ENCODE peak calls at places on chromosomes 1 and 21, in eight cellular contexts. P is stimulated activated CD8-positive, alpha-beta memory T cell treated with anti-CD3 and anti-CD28 coated beads, Interleukin-4, amount 100 ng/mL, for 4 hours; Y is foreskin keratinocyte; F is upper lobe of right lung; V is left colon; W is GF-D8; C is Calu3; D is H7. S is an unnamed sample.

GRCh38 chr1:231161711-231162299 is at the start of gene TRIM67:
- DNase-seq in C (no peak), P (no peak), Y (no peak), F (no peak), W (no peak), D (peak), V (no peak), S (peak)

GRCh38 chr1:108719253-108719652 is 6.5 kb downstream of the FNDC7 start:
- DNase-seq in D (no peak), P (no peak), F (no peak), Y (no peak), W (no peak), V (no peak), C (no peak), S (no peak)

GRCh38 chr1:10904396-10905358 is 107.8 kb upstream of the TARDBP start:
- DNase-seq in V (no peak), W (peak), F (peak), P (no peak), C (no peak), D (peak), Y (no peak), S (no peak)

GRCh38 chr1:46219551-46220520 is 16.7 kb downstream of the LURAP1 start:
- DNase-seq in P (no peak), D (no peak), V (no peak), W (no peak), F (no peak), C (no peak), Y (no peak), S (no peak)

GRCh38 chr1:2030076-2030870 is 11.1 kb downstream of the GABRD start:
- DNase-seq in Y (no peak), W (no peak), V (no peak), D (no peak), P (no peak), C (no peak), F (no peak), S (no peak)

GRCh38 chr1:196997428-196997827 is 20.1 kb downstream of the CFHR5 start:
- DNase-seq in P (no peak), V (no peak), Y (no peak), C (no peak), F (no peak), D (no peak), W (no peak), S (no peak)

GRCh38 chr1:24898909-24899439 is 31.1 kb downstream of the RUNX3 start:
- DNase-seq in W (no peak), Y (no peak), D (peak), V (no peak), P (no peak), C (no peak), F (no peak), S (no peak)

GRCh38 chr1:31957701-31958674 is 19.8 kb upstream of the PTP4A2 start:
- DNase-seq in W (peak), C (no peak), P (no peak), F (no peak), V (no peak), D (no peak), Y (no peak), S (no peak)

GRCh38 chr21:33651965-33652680 is 9.8 kb downstream of the ITSN1 start:
- DNase-seq in W (no peak), F (no peak), D (no peak), C (no peak), V (no peak), P (no peak), Y (no peak), S (no peak)

GRCh38 chr1:227913969-227914791 is 33.6 kb downstream of the WNT9A start:
- DNase-seq in W (no peak), Y (no peak), C (no peak), D (peak), V (no peak), P (no peak), F (no peak), S (peak)

GRCh38 chr1:12619396-12620141 is 1.6 kb upstream of the DHRS3 start:
- DNase-seq in W (peak), P (no peak), Y (no peak), C (peak), V (peak), D (peak), F (peak), S (peak)

GRCh38 chr1:180854456-180854855 is 58.2 kb upstream of the KIAA1614 start:
- DNase-seq in V (no peak), D (no peak), W (peak), Y (no peak), C (no peak), F (no peak), P (no peak), S (peak)

GRCh38 chr1:174953657-174954435 is 45.9 kb upstream of the CACYBP start:
- DNase-seq in C (no peak), W (no peak), P (no peak), V (peak), D (no peak), F (no peak), Y (no peak), S (peak)

GRCh38 chr1:221430133-221430960 is 311.5 kb downstream of the DUSP10 start:
- DNase-seq in Y (no peak), W (no peak), V (no peak), D (peak), P (no peak), F (no peak), C (no peak), S (no peak)

GRCh38 chr1:94865369-94865768 is 45.2 kb downstream of the SLC44A3 start:
- DNase-seq in F (no peak), C (no peak), Y (no peak), V (no peak), W (no peak), D (no peak), P (no peak), S (no peak)

GRCh38 chr1:169474302-169474701 is 11.4 kb downstream of the SLC19A2 start:
- DNase-seq in Y (no peak), F (no peak), W (no peak), V (no peak), P (no peak), C (no peak), D (no peak), S (no peak)

GRCh38 chr1:184555665-184556641 is 169.1 kb downstream of the C1orf21 start:
- DNase-seq in C (no peak), V (no peak), P (no peak), W (no peak), F (no peak), Y (peak), D (no peak), S (no peak)

GRCh38 chr1:1264868-1265272 is 8.8 kb downstream of the UBE2J2 start:
- DNase-seq in P (no peak), C (no peak), D (peak), Y (peak), W (no peak), F (no peak), V (no peak), S (peak)

GRCh38 chr21:20306836-20307235 is 691.4 kb upstream of the NCAM2 start:
- DNase-seq in F (no peak), Y (no peak), C (no peak), P (no peak), V (no peak), W (no peak), D (no peak), S (no peak)

GRCh38 chr1:43963890-43964289 is 5.9 kb upstream of the DPH2 start:
- DNase-seq in C (no peak), Y (no peak), V (no peak), D (no peak), P (no peak), W (no peak), F (no peak), S (no peak)

GRCh38 chr1:228902781-228903572 is 167.7 kb downstream of the RHOU start:
- DNase-seq in V (peak), C (peak), Y (peak), P (no peak), D (no peak), F (no peak), W (no peak), S (no peak)

GRCh38 chr1:24191860-24192259 is 4.8 kb upstream of the IFNLR1 start:
- DNase-seq in C (peak), P (no peak), W (no peak), F (no peak), V (no peak), D (no peak), Y (peak), S (no peak)

GRCh38 chr1:64822621-64823020 is 77.7 kb downstream of the RAVER2 start:
- DNase-seq in F (no peak), W (no peak), V (no peak), Y (peak), D (no peak), P (no peak), C (no peak), S (no peak)

GRCh38 chr1:181482001-181482430 is 1.3 kb upstream of the CACNA1E start:
- DNase-seq in F (no peak), C (no peak), W (no peak), V (no peak), Y (no peak), D (peak), P (no peak), S (no peak)

GRCh38 chr1:212162635-212163034 is 122.6 kb upstream of the PPP2R5A start:
- DNase-seq in Y (no peak), C (peak), W (no peak), P (peak), D (no peak), V (no peak), F (no peak), S (no peak)

GRCh38 chr1:50983403-50983802 is 13.4 kb downstream of the CDKN2C start:
- DNase-seq in V (no peak), C (no peak), Y (no peak), P (no peak), W (no peak), D (no peak), F (no peak), S (no peak)